ENCODE peak calls at places on chromosomes 7 and 10, in four cellular contexts. N is body of pancreas, P is fibroblast of the aortic adventitia, J is fibroblast of pulmonary artery. B is an unnamed sample.

GRCh38 chr10:72337039-72337629 is 17.6 kb downstream of the DNAJB12 start:
- DNase-seq in N (peak), J (peak), P (peak), B (peak)

GRCh38 chr7:84997626-84998025 is 189.2 kb downstream of the SEMA3D start:
- DNase-seq in J (no peak), P (no peak), N (no peak), B (no peak)

GRCh38 chr7:75054744-75055527 is 18.7 kb downstream of the RCC1L start:
- DNase-seq in N (no peak), P (peak), J (peak), B (no peak)

GRCh38 chr10:112950714-112951348 is 784 bp downstream of the TCF7L2 start:
- DNase-seq in N (peak), P (peak), J (peak), B (peak)

GRCh38 chr7:138698281-138698680 is 2.9 kb downstream of the SVOPL start:
- DNase-seq in N (no peak), J (no peak), P (no peak), B (no peak)

GRCh38 chr10:43888551-43888950 is 239.9 kb upstream of the ZNF32 start:
- DNase-seq in N (no peak), P (peak), J (peak), B (no peak)

GRCh38 chr7:86411804-86412203 is 231.9 kb upstream of the GRM3 start:
- DNase-seq in N (no peak), J (no peak), P (no peak), B (no peak)

GRCh38 chr7:138091073-138091472 is 14.8 kb downstream of the AKR1D1 start:
- DNase-seq in N (no peak), J (no peak), P (no peak), B (no peak)

GRCh38 chr7:108570146-108570755 is 577 bp downstream of the DNAJB9 start:
- DNase-seq in J (peak), N (peak), P (peak), B (peak)

GRCh38 chr10:125231813-125232475 is 71.6 kb upstream of the CTBP2 start:
- DNase-seq in P (no peak), J (no peak), N (no peak), B (no peak)
- TF ChIP-seq CTCF in P (no peak), J (no peak), N (no peak), B (no peak)

GRCh38 chr10:93894516-93895378 is 969 bp downstream of the SLC35G1 start:
- DNase-seq in J (no peak), P (peak), N (no peak), B (no peak)
- H3K4me3 ChIP-seq in J (peak), P (peak), N (peak), B (peak)

GRCh38 chr10:25629333-25629732 is 304.7 kb upstream of the MYO3A start:
- DNase-seq in J (no peak), N (no peak), P (no peak), B (no peak)

GRCh38 chr10:25631471-25631870 is 302.6 kb upstream of the MYO3A start:
- DNase-seq in P (no peak), J (peak), N (no peak), B (no peak)

GRCh38 chr10:25627606-25628005 is 306.4 kb upstream of the MYO3A start:
- DNase-seq in N (no peak), J (no peak), P (no peak), B (no peak)

GRCh38 chr10:25632802-25633201 is 301.2 kb upstream of the MYO3A start:
- DNase-seq in N (no peak), P (no peak), J (no peak), B (no peak)

DNA sequence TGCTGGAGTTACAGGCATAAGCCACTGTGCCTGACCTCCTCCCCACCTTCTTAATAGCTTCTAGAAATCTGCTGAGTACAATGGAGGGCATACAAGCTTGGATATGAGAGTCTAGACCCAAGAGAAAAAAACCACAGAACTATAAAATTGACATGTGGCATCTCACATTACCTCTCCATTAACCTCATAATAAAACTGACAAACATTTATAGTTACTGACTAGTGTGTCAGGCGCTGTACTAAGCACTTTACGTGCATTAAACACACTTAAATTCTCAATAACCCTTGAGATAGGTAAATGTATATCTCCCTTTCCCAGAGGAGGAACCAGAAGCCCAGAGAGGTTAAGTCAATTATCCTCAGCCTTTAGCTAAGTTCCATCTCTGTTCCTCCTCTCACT is 300.5 kb upstream of the MYO3A start:
- DNase-seq in J (no peak), N (no peak), P (no peak), B (no peak)
- TF ChIP-seq CTCF in J (no peak), N (no peak), P (no peak), B (no peak)

DNA sequence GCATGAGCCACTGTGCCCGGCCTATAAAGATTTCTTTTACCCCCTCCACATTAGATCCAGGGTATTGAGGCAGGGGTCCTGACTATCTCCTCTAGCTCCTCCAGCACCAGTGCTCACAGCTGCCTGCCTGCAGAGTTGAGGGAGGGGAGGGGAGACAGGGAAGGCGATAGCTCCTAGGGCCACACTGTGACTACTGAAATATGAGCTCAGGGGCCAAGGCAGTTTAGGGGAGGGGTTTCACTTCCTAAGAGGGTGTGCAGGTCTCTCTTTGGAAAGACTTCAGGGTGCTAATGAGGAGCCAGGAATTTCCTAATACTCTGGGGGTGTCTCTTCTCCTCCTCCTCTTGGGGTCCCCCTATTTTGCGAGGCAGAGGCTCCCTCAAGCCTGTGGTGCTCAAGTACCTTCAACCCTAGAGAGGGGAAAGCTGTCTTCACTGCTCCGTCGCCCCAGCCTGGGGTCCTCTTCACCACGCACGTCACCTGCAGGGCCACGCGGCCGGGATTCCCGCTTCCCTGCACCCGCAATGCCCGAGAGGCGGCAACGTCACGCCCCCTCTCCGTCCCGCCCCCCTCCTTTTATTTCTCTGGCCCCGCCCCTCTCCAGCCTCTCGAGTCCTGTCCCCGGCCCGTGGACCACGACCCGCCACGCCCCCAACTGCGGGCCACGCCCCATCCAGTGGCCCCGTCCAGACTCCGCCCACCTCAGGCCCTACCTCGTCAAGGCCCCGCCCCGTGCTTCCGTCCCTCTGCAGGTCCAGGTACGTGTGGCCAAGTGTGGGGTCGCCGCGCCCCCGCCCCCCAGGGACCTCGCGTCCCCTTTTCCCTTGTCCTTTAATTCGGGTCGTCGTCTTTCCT is 69.5 kb upstream of the BAIAP2L1 start:
- DNase-seq in P (no peak), J (no peak), N (peak), B (peak)
- H3K4me3 ChIP-seq in P (no peak), J (no peak), N (no peak), B (no peak)

GRCh38 chr7:10708447-10708846 is 265.2 kb upstream of the PHF14 start:
- DNase-seq in P (no peak), J (no peak), N (peak), B (no peak)
- TF ChIP-seq CTCF in P (no peak), J (no peak), N (peak), B (no peak)

DNA sequence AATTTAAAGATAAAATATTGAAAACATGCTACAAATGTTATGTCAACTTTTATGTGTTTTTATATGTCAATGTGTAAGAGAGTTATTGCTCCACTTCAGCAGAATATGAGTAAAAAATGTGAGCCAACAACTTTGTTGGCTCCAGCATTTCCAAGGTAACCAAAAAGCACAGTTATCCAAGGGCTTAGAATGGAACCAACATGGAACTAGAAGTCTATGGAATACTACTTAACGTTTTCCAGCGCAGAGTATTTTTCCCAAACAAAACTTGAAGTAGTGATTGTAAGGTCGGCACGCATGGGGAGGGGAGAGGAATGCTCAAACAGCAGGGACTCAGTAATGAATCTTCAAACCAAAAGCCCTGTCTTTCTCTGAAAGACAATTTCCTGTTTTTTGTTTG is 45.1 kb upstream of the TSPAN13 start:
- DNase-seq in J (peak), P (peak), N (no peak), B (no peak)
- H3K4me3 ChIP-seq in J (no peak), P (no peak), N (no peak), B (no peak)

B was measured in transverse colon.